ENCODE peak calls at places on chromosomes 3 and 15, in six cellular contexts. N is DND-41, Q is fibroblast of lung, I is IMR-90, F is GM23248, R is neural progenitor cell. V is an unnamed sample.

GRCh38 chr15:73956276-73957086 is 30.2 kb downstream of the LOXL1 start:
- DNase-seq in R (no peak), Q (peak), N (no peak), I (peak), F (peak), V (peak)

GRCh38 chr15:87689716-87690115 is 566.8 kb downstream of the NTRK3 start:
- DNase-seq in I (no peak), F (peak), N (no peak), Q (no peak), R (no peak), V (no peak)

GRCh38 chr3:112730210-112730609 is 89.3 kb upstream of the CCDC80 start:
- DNase-seq in F (peak), Q (peak), R (no peak), N (no peak), I (peak), V (no peak)

GRCh38 chr3:150225986-150226385 is 182.1 kb upstream of the TSC22D2 start:
- DNase-seq in Q (no peak), N (no peak), I (no peak), F (no peak), R (no peak), V (no peak)

GRCh38 chr3:30511524-30512278 is 94.7 kb upstream of the TGFBR2 start:
- DNase-seq in R (no peak), N (no peak), F (peak), I (peak), Q (peak), V (peak)

GRCh38 chr15:60835000-60835399 is 356.1 kb upstream of the ICE2 start:
- DNase-seq in Q (no peak), F (no peak), I (no peak), R (no peak), N (no peak), V (no peak)

GRCh38 chr3:196122021-196122687 is 40.3 kb upstream of the TFRC start:
- DNase-seq in N (peak), I (peak), R (no peak), Q (no peak), F (no peak), V (no peak)

GRCh38 chr3:46642971-46643370 is 30.6 kb downstream of the FAM240A start:
- DNase-seq in R (no peak), N (no peak), I (no peak), F (no peak), Q (no peak), V (no peak)

GRCh38 chr15:39194431-39194830 is 386.4 kb upstream of the THBS1 start:
- DNase-seq in I (peak), F (no peak), Q (peak), N (no peak), R (no peak), V (no peak)

GRCh38 chr15:99137877-99138276 is 33.0 kb downstream of the SYNM start:
- DNase-seq in I (no peak), F (no peak), N (no peak), R (no peak), Q (no peak), V (no peak)

GRCh38 chr15:83694030-83694429 is 40.1 kb downstream of the ADAMTSL3 start:
- DNase-seq in N (no peak), F (no peak), I (peak), R (no peak), Q (peak), V (no peak)

GRCh38 chr3:163946785-163947184 is 1131.5 kb downstream of the SI start:
- DNase-seq in R (no peak), Q (no peak), I (no peak), N (no peak), F (no peak), V (no peak)
- H2AFZ ChIP-seq in R (no peak), Q (no peak), I (no peak), N (no peak), F (no peak), V (no peak)

GRCh38 chr15:63501256-63502089 is 2.9 kb upstream of the USP3 start:
- DNase-seq in R (peak), Q (peak), N (no peak), I (peak), F (peak), V (peak)
- H3K9ac ChIP-seq in R (no peak), Q (peak), N (no peak), I (peak), F (peak), V (peak)

GRCh38 chr3:182388506-182388905 is 404.8 kb upstream of the ATP11B start:
- DNase-seq in Q (no peak), R (no peak), I (no peak), F (no peak), N (no peak), V (no peak)

GRCh38 chr3:182393830-182394367 is 399.4 kb upstream of the ATP11B start:
- DNase-seq in Q (no peak), F (no peak), N (no peak), R (no peak), I (no peak), V (no peak)

GRCh38 chr3:182389041-182389815 is 404.1 kb upstream of the ATP11B start:
- DNase-seq in F (no peak), Q (no peak), N (no peak), I (no peak), R (no peak), V (peak)

GRCh38 chr3:182393151-182393550 is 400.2 kb upstream of the ATP11B start:
- DNase-seq in F (no peak), N (no peak), R (no peak), I (no peak), Q (no peak), V (no peak)

GRCh38 chr3:182392182-182392917 is 401.0 kb upstream of the ATP11B start:
- DNase-seq in N (no peak), R (no peak), Q (no peak), F (no peak), I (no peak), V (no peak)
- H2AFZ ChIP-seq in N (no peak), R (peak), Q (no peak), F (no peak), I (no peak), V (peak)

DNA sequence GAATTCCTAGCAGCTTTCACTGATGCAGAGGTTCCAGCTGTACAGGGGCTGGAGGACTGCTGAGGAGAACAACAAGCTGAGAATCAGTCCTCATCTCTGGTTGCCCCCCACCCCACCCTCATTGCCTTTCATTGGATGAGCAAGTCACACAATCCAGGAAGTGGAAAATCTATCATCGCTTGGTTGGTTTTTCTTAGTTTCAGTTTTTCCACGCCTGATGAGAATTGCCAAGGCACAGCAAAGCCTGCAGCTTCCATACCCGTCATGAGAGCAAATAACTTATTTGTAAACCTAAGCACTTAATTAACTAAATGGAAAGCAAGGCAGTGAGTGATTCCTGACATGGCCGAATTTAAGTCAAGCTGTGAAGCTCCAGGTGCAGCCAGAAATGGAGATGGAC is 21.4 kb upstream of the LIPC start:
- DNase-seq in R (no peak), I (peak), N (peak), Q (peak), F (peak), V (no peak)
- H3K9ac ChIP-seq in R (no peak), I (peak), N (peak), Q (no peak), F (peak), V (no peak)

V was measured in mammary epithelial cell.